ENCODE peak calls at places on chromosomes 13 and 19, in six cellular contexts. K is neural progenitor cell, A is GM23338, H is hepatocyte, W is fibroblast of lung, C is neuronal stem cell. Q is an unnamed sample.

GRCh38 chr13:60435762-60436374 is 38.8 kb downstream of the TDRD3 start:
- DNase-seq in C (no peak), H (no peak), W (no peak), A (no peak), K (no peak), Q (no peak)

GRCh38 chr13:96075953-96076543 is 13.9 kb upstream of the HS6ST3 start:
- DNase-seq in H (peak), C (no peak), A (peak), W (no peak), K (no peak), Q (peak)

GRCh38 chr13:42337808-42338600 is 66.1 kb downstream of the AKAP11 start:
- DNase-seq in W (no peak), H (no peak), C (no peak), A (no peak), K (no peak), Q (no peak)

GRCh38 chr19:6086081-6086858 is 24.0 kb downstream of the RFX2 start:
- DNase-seq in A (no peak), K (no peak), C (no peak), W (peak), H (no peak), Q (no peak)

GRCh38 chr19:38455031-38455430 is 21.5 kb downstream of the RYR1 start:
- DNase-seq in H (peak), A (peak), C (no peak), K (peak), W (peak), Q (no peak)

GRCh38 chr13:106011600-106011999 is 523.9 kb downstream of the EFNB2 start:
- DNase-seq in A (no peak), C (no peak), H (no peak), W (no peak), K (no peak), Q (no peak)

GRCh38 chr19:34588846-34589245 is 88.1 kb downstream of the SCGB2B2 start:
- DNase-seq in W (no peak), C (no peak), K (no peak), H (no peak), A (no peak), Q (no peak)

GRCh38 chr19:34480971-34481821 is at the start of gene WTIP:
- DNase-seq in C (peak), K (peak), W (peak), H (peak), A (peak), Q (peak)

GRCh38 chr19:7386308-7386707 is 37.6 kb downstream of the ARHGEF18 start:
- DNase-seq in W (no peak), C (no peak), K (no peak), A (peak), H (no peak), Q (no peak)

GRCh38 chr19:47229674-47230121 is 1.3 kb downstream of the BBC3 start:
- DNase-seq in K (no peak), W (peak), C (no peak), H (peak), A (no peak), Q (peak)

GRCh38 chr13:113856716-113857065 is 7.2 kb downstream of the GAS6 start:
- DNase-seq in H (no peak), W (peak), A (no peak), C (no peak), K (no peak), Q (no peak)

GRCh38 chr13:99140831-99141230 is 59.8 kb upstream of the UBAC2 start:
- DNase-seq in K (no peak), C (no peak), W (no peak), H (no peak), A (peak), Q (no peak)

GRCh38 chr19:58440556-58440955 is 603 bp upstream of the ZNF132 start:
- DNase-seq in C (no peak), W (no peak), K (no peak), H (no peak), A (peak), Q (no peak)
- H2AFZ ChIP-seq in C (peak), W (peak), K (peak), H (peak), A (peak), Q (peak)

DNA sequence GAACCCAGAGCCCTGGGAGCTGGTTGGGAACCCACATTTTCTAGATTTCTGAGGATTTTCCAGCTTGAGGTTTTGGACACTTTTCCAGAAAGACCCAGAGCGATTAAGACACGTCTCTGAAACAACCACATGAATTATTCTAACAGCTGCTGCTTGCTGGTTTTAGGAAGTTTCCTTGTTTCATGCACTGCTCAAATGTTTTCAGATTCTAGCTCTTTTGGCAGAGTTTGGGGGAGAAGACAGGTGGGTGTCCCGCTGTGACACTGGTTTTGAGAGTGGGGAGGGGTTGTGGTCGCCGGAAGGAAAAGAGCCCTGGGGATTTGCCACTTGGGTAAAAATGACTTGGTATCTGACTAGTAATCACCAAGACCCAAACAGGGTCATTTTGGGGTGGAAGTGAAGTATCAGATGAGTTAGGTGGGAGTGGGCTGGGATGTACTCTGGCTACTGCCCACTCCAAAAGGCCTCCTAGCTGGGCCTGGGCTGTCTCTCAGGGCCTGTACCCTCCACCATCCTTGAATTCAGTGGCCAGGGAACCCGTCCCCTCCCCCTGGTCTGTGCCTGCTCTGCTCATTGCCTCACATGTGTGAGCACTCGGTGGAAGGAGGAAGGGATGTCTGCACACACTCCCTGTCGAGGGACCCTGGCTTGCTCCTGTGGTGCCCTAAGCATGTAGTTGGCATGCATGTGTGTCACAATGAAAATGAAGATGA is 13.2 kb downstream of the GATAD2A start:
- DNase-seq in C (no peak), A (no peak), H (no peak), W (peak), K (no peak), Q (no peak)
- H2AFZ ChIP-seq in C (no peak), A (no peak), H (no peak), W (no peak), K (no peak), Q (no peak)

GRCh38 chr13:109199280-109199679 is 569.9 kb downstream of the MYO16 start:
- DNase-seq in W (no peak), A (no peak), K (no peak), C (no peak), H (no peak), Q (no peak)

GRCh38 chr13:109198585-109198984 is 569.2 kb downstream of the MYO16 start:
- DNase-seq in A (no peak), W (peak), K (no peak), C (no peak), H (no peak), Q (no peak)

GRCh38 chr13:109192306-109192705 is 562.9 kb downstream of the MYO16 start:
- DNase-seq in W (no peak), A (no peak), C (no peak), K (no peak), H (no peak), Q (no peak)

GRCh38 chr13:109200556-109200955 is 571.1 kb downstream of the MYO16 start:
- DNase-seq in W (no peak), K (no peak), H (no peak), C (no peak), A (no peak), Q (no peak)

GRCh38 chr13:109196896-109197295 is 567.5 kb downstream of the MYO16 start:
- DNase-seq in H (no peak), A (peak), K (peak), W (no peak), C (peak), Q (no peak)
- H2AFZ ChIP-seq in H (no peak), A (peak), K (no peak), W (no peak), C (peak), Q (no peak)

DNA sequence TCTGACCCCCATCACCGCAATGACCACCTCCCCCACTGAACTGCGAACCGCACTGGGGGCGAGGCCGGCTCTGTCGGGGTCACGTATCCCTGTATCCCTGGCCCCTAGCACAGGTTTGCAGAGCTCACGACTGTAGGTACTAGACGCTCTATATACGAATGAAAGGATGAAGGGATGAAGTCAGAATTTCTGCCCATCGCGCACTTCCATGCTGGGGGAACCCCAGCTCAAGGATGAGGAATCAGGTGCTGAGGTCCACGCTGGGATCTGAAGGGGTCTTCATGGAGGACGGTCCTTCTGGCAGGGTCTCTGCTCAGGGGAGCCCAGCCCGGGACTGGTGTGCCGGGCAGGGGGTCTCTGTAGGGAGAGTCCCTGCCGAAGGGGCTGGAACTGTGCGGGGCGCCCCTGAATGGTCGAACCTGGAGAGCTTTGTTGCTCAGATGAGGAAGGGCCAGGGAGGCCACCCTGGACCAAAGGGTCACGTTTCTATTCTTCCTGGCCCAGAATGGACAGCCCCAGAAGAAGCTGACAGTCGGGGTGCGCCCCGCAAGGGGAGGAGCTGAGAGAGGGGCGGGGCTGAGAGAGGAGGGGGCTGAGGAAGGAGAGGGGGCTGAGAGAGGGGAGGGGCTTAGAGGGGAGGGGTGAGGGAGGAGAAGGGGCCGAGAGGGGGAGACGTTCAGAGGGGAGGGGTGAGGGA is 37.9 kb upstream of the SEMA6B start:
- DNase-seq in H (no peak), K (peak), C (no peak), W (no peak), A (no peak), Q (no peak)
- H2AFZ ChIP-seq in H (no peak), K (peak), C (peak), W (no peak), A (peak), Q (peak)